ENCODE peak calls at places on chromosomes 5 and 9, in seven cellular contexts. U, H, Z, J, P, C and G are unnamed samples.

GRCh38 chr5:108786806-108787483 is 39.2 kb downstream of the FER start:
- DNase-seq in U (no peak), J (no peak), H (no peak), Z (no peak), C (no peak), P (no peak), G (no peak)

GRCh38 chr5:134101686-134102439 is 12.6 kb upstream of the TCF7 start:
- DNase-seq in P (peak), J (peak), Z (peak), U (no peak), H (peak), C (peak), G (peak)

GRCh38 chr5:72503888-72504491 is 3.2 kb downstream of the ZNF366 start:
- DNase-seq in U (no peak), C (no peak), Z (no peak), H (no peak), J (peak), P (no peak), G (no peak)

GRCh38 chr5:136202800-136203199 is 9.8 kb upstream of the SMIM32 start:
- DNase-seq in J (no peak), C (no peak), U (no peak), P (no peak), H (peak), Z (peak), G (no peak)

GRCh38 chr9:26746357-26747072 is 146.1 kb downstream of the CAAP1 start:
- DNase-seq in C (no peak), Z (no peak), H (peak), U (no peak), P (no peak), J (peak), G (peak)

GRCh38 chr5:157323107-157323706 is 57.3 kb downstream of the CYFIP2 start:
- DNase-seq in H (peak), C (no peak), U (no peak), P (no peak), Z (no peak), J (no peak), G (no peak)

GRCh38 chr9:121815084-121815483 is 163.7 kb downstream of the DAB2IP start:
- DNase-seq in J (no peak), C (no peak), P (no peak), U (no peak), Z (no peak), H (no peak), G (no peak)

GRCh38 chr5:65032250-65032649 is 263.5 kb downstream of the CWC27 start:
- DNase-seq in J (no peak), P (no peak), U (peak), Z (no peak), H (no peak), C (no peak), G (peak)

GRCh38 chr9:33273266-33273971 is 8.6 kb downstream of the CHMP5 start:
- DNase-seq in H (no peak), J (no peak), C (no peak), U (no peak), Z (no peak), P (no peak), G (no peak)

GRCh38 chr9:38439291-38439915 is 15.1 kb upstream of the IGFBPL1 start:
- DNase-seq in U (no peak), H (no peak), C (no peak), Z (no peak), P (no peak), J (no peak), G (no peak)

GRCh38 chr5:102911973-102912372 is 156.9 kb downstream of the PAM start:
- DNase-seq in C (no peak), H (no peak), U (peak), P (no peak), Z (no peak), J (no peak), G (peak)

GRCh38 chr9:126375386-126375785 is 48.8 kb downstream of the MVB12B start:
- DNase-seq in U (peak), C (no peak), Z (no peak), H (no peak), J (no peak), P (no peak), G (no peak)

GRCh38 chr5:139974661-139975060 is 68.4 kb downstream of the NRG2 start:
- DNase-seq in C (no peak), H (peak), U (no peak), P (no peak), Z (no peak), J (no peak), G (no peak)

GRCh38 chr9:16726023-16726422 is 144.4 kb downstream of the BNC2 start:
- DNase-seq in J (no peak), H (no peak), U (no peak), Z (no peak), C (no peak), P (no peak), G (peak)

GRCh38 chr9:136668983-136669790 is 6.5 kb downstream of the EGFL7 start:
- DNase-seq in P (no peak), Z (no peak), J (peak), H (no peak), C (no peak), U (no peak), G (peak)

GRCh38 chr9:74498616-74499095 is 1.5 kb downstream of the RORB start:
- DNase-seq in H (peak), P (no peak), Z (no peak), J (no peak), U (no peak), C (no peak), G (no peak)

GRCh38 chr9:18810581-18810980 is 222.4 kb downstream of the SAXO1 start:
- DNase-seq in C (no peak), J (no peak), U (no peak), Z (no peak), H (no peak), P (no peak), G (no peak)